ENCODE peak calls at places on chromosomes 13 and 19, in six cellular contexts. G, I, O, V, Y and L are unnamed samples.

GRCh38 chr19:21569497-21569870 is 64.1 kb downstream of the ZNF429 start:
- DNase-seq in G (no peak), I (no peak), O (no peak), V (no peak), Y (peak; percentile 69), L (no peak)

GRCh38 chr13:79528759-79529191 is 47.8 kb downstream of the NDFIP2 start:
- DNase-seq in G (peak; percentile 48), I (no peak), O (no peak), V (no peak), Y (no peak), L (peak; percentile 61)

GRCh38 chr19:2511991-2512390 is 36.1 kb downstream of the GADD45B start:
- DNase-seq in G (no peak), I (no peak), O (no peak), V (no peak), Y (no peak), L (no peak)

GRCh38 chr13:48155850-48156249 is 60.9 kb upstream of the MED4 start:
- DNase-seq in G (peak; percentile 33), I (no peak), O (no peak), V (no peak), Y (peak; percentile 62), L (peak; percentile 45)

GRCh38 chr19:49106648-49107135 is 7.5 kb upstream of the LIN7B start:
- DNase-seq in G (peak; percentile 45), I (peak; percentile 81), O (peak; percentile 52), V (peak; percentile 87), Y (peak; percentile 66), L (peak; percentile 50)

GRCh38 chr13:98977568-98978270 is at the start of gene DOCK9:
- DNase-seq in G (peak; percentile 65), I (peak; percentile 63), O (peak; percentile 26), V (peak; percentile 55), Y (peak; percentile 24), L (peak; percentile 84)

GRCh38 chr13:66375756-66376155 is 854.4 kb downstream of the PCDH9 start:
- DNase-seq in G (peak; percentile 6), I (no peak), O (no peak), V (no peak), Y (no peak), L (no peak)

GRCh38 chr13:22061371-22061805 is 390.5 kb downstream of the FGF9 start:
- DNase-seq in G (no peak), I (peak; percentile 38), O (no peak), V (no peak), Y (peak; percentile 78), L (no peak)

GRCh38 chr19:15417699-15418098 is 1.1 kb downstream of the AKAP8L start:
- DNase-seq in G (no peak), I (no peak), O (no peak), V (no peak), Y (no peak), L (no peak)

GRCh38 chr13:77544365-77544764 is 8.9 kb downstream of the SCEL start:
- DNase-seq in G (no peak), I (no peak), O (no peak), V (no peak), Y (no peak), L (peak; percentile 16)

DNA sequence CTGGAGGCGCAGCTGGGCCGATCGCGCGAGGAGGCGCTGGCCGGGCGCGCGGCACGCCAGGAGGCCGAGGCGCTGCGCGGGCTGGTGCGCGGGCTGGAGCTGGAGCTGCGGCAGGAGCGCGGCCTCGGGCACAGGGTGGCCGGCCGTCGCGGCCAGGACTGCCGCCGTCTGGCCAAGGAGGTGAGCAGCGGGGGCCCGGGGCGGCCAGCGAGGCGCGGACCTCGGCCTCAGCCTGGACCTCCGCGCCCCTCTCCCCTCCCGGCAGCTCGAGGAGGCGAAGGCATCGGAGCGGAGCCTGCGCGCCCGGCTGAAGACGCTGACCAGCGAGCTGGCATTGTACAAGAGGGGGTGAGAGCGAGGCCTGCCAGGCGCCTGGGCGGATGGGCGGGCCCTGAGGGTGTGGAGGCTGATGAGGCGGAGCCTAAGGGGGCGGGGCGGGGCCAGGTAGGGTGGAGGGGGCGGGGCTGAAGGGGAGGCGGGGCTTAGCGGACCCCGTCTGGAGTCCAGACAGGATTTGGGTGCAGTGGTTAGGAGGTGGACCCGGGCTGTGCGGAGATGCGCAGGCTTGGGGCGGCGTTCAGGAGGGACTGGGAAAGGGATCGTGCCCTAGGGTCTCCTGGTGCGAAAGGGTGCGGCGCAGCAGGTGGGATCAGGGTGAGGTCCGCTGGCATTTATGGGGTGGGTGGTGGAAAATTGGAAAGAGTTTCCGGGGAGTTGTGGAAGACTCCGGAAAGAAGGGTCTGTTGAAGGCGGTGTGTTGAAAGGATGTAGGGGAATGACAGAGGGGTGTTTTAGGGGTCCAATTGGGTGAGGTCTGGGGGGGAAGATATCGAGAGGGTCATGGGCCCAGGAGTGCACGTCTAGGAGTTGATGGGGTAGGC is 7.5 kb downstream of the PGLYRP1 start:
- DNase-seq in G (no peak), I (peak; percentile 94), O (peak; percentile 82), V (peak; percentile 93), Y (peak; percentile 40), L (peak; percentile 32)
- H3K14ac ChIP-seq in G (no peak overlapping the region), I (no peak overlapping the region), O (no peak overlapping the region), V (no peak overlapping the region), Y (no peak overlapping the region), L (no peak overlapping the region)

DNA sequence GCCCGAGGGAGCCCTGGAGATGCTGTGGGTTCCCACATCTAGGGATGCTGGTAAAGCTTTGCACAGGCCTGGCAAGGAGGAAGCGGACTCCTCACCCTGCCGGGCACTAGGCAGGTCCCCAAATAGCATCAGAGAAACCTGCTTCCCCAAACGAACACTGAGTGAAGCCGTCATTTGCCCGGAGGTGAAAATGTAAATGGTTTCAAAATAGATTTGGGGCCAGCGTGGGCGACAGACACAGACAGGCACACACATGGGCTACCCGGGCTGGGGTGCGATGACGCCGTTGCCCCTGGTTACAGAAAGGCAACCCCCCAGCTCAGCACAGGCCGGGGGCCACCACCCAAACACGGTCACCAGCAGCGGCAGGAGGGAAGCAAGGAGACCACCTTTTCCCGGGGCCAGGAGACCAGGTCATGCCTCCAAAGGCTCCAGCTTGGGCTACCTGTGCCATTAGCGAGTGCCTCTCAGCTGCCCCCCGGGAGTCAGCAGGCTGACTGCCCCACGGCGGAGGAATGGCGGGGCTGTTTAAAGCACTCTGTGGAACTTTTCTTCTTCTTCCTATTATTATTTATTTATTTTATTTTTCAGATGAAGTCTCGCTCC is 47.5 kb upstream of the NDUFS7 start:
- DNase-seq in G (no peak), I (no peak), O (no peak), V (no peak), Y (no peak), L (no peak)
- H3K14ac ChIP-seq in G (no peak overlapping the region), I (no peak overlapping the region), O (no peak overlapping the region), V (no peak overlapping the region), Y (no peak overlapping the region), L (no peak overlapping the region)

GRCh38 chr19:57395710-57396109 is 6.1 kb downstream of the ZNF548 start:
- DNase-seq in G (no peak), I (no peak), O (no peak), V (no peak), Y (no peak), L (no peak)
- H3K14ac ChIP-seq in G (no peak overlapping the region), I (no peak overlapping the region), O (no peak overlapping the region), V (no peak overlapping the region), Y (no peak overlapping the region), L (no peak overlapping the region)

GRCh38 chr13:114203536-114203935 is 24.5 kb downstream of the CFAP97D2 start:
- DNase-seq in G (no peak), I (no peak), O (no peak), V (no peak), Y (no peak), L (no peak)

GRCh38 chr13:114204894-114205293 is 25.8 kb downstream of the CFAP97D2 start:
- DNase-seq in G (no peak), I (no peak), O (no peak), V (no peak), Y (no peak), L (no peak)

GRCh38 chr13:114199961-114200672 is 21.1 kb downstream of the CFAP97D2 start:
- DNase-seq in G (no peak), I (no peak), O (no peak), V (no peak), Y (no peak), L (no peak)

GRCh38 chr13:114200673-114201005 is 21.6 kb downstream of the CFAP97D2 start:
- DNase-seq in G (peak; percentile 19), I (no peak), O (no peak), V (no peak), Y (no peak), L (no peak)

GRCh38 chr13:114202581-114202980 is 23.5 kb downstream of the CFAP97D2 start:
- DNase-seq in G (no peak), I (no peak), O (no peak), V (no peak), Y (no peak), L (no peak)
- H3K14ac ChIP-seq in G (no peak overlapping the region), I (no peak overlapping the region), O (peak overlapping the region; percentile 61), V (no peak overlapping the region), Y (no peak overlapping the region), L (no peak overlapping the region)

DNA sequence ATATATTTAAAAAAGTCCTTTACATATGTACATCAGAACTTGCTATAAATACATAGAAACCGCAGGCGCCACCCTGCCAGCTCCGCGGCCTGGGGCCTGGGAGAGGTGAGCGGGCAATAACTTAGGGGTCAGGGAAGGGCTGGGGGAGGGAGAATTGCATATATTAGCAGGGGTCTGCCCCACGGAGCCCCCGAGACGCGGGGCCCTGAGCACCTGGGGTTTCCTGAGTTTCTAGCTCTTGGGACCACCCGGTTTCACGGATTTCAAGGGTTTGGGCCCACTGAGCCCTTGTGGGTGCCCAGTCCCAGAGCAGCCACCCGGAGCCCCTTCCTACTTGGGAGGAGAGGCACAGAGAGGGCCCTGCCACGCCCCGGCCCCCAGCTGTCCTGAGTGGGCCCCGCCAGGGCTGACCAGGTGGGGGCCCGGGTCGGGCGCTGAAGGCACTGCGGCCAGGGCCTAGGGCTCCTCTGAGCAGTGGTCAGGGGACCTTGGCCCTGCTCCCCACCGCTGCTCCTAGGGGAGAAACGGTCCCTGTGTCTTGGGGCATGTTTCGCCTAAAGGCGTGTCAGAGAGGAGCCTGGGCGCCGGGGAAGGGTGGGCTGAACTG is 4.0 kb downstream of the GPX4 start:
- DNase-seq in G (no peak), I (no peak), O (no peak), V (no peak), Y (no peak), L (peak; percentile 22)
- H3K14ac ChIP-seq in G (no peak overlapping the region), I (no peak overlapping the region), O (no peak overlapping the region), V (no peak overlapping the region), Y (no peak overlapping the region), L (no peak overlapping the region)